ENCODE peak calls at places on chromosomes 6 and 20, in eight cellular contexts. One of them, this sample, is unnamed.
A peak's percentile ranks its signal among the peaks of the same experiment; 100 is the strongest.

GRCh38 chr6:163745566-163746400 is 331.3 kb downstream of the QKI start:
- DNase-seq in tibial artery: no peak
- DNase-seq in adrenal gland: no peak
- DNase-seq in cardiac muscle cell: peak; percentile 79
- DNase-seq in brain microvascular endothelial cell: peak; percentile 98
- DNase-seq in sigmoid colon: no peak
- DNase-seq in HCT116: no peak
- DNase-seq in suprapubic skin: no peak
- DNase-seq in this sample: peak; percentile 23

GRCh38 chr20:58091810-58092209 is 136.6 kb downstream of the ANKRD60 start:
- DNase-seq in tibial artery: no peak
- DNase-seq in adrenal gland: no peak
- DNase-seq in cardiac muscle cell: no peak
- DNase-seq in brain microvascular endothelial cell: no peak
- DNase-seq in sigmoid colon: no peak
- DNase-seq in HCT116: no peak
- DNase-seq in suprapubic skin: no peak
- DNase-seq in this sample: no peak

GRCh38 chr6:77292564-77293546 is 170.4 kb downstream of the HTR1B start:
- DNase-seq in tibial artery: no peak
- DNase-seq in adrenal gland: no peak
- DNase-seq in cardiac muscle cell: no peak
- DNase-seq in brain microvascular endothelial cell: peak; percentile 51
- DNase-seq in sigmoid colon: no peak
- DNase-seq in HCT116: peak; percentile 65
- DNase-seq in suprapubic skin: no peak
- DNase-seq in this sample: no peak

GRCh38 chr6:153568601-153569000 is 437.5 kb upstream of the RGS17 start:
- DNase-seq in tibial artery: no peak
- DNase-seq in adrenal gland: no peak
- DNase-seq in cardiac muscle cell: no peak
- DNase-seq in brain microvascular endothelial cell: peak; percentile 42
- DNase-seq in sigmoid colon: no peak
- DNase-seq in HCT116: no peak
- DNase-seq in suprapubic skin: no peak
- DNase-seq in this sample: no peak

GRCh38 chr20:10978713-10979112 is 304.9 kb upstream of the JAG1 start:
- DNase-seq in tibial artery: no peak
- DNase-seq in adrenal gland: no peak
- DNase-seq in cardiac muscle cell: no peak
- DNase-seq in brain microvascular endothelial cell: no peak
- DNase-seq in sigmoid colon: no peak
- DNase-seq in HCT116: no peak
- DNase-seq in suprapubic skin: no peak
- DNase-seq in this sample: no peak

GRCh38 chr6:108946695-108947094 is 98.5 kb downstream of the ARMC2 start:
- DNase-seq in tibial artery: no peak
- DNase-seq in adrenal gland: no peak
- DNase-seq in cardiac muscle cell: no peak
- DNase-seq in brain microvascular endothelial cell: peak; percentile 13
- DNase-seq in sigmoid colon: peak; percentile 74
- DNase-seq in HCT116: no peak
- DNase-seq in suprapubic skin: no peak
- DNase-seq in this sample: no peak

GRCh38 chr6:37660317-37660716 is 37.4 kb downstream of the MDGA1 start:
- DNase-seq in tibial artery: no peak
- DNase-seq in adrenal gland: no peak
- DNase-seq in cardiac muscle cell: no peak
- DNase-seq in brain microvascular endothelial cell: no peak
- DNase-seq in sigmoid colon: no peak
- DNase-seq in HCT116: no peak
- DNase-seq in suprapubic skin: no peak
- DNase-seq in this sample: no peak

GRCh38 chr20:168876-169275 is 11.6 kb downstream of the DEFB127 start:
- DNase-seq in tibial artery: no peak
- DNase-seq in adrenal gland: no peak
- DNase-seq in cardiac muscle cell: no peak
- DNase-seq in brain microvascular endothelial cell: no peak
- DNase-seq in sigmoid colon: no peak
- DNase-seq in HCT116: no peak
- DNase-seq in suprapubic skin: no peak
- DNase-seq in this sample: no peak

GRCh38 chr20:63441136-63441776 is 31.2 kb downstream of the KCNQ2 start:
- DNase-seq in tibial artery: no peak
- DNase-seq in adrenal gland: no peak
- DNase-seq in cardiac muscle cell: no peak
- DNase-seq in brain microvascular endothelial cell: no peak
- DNase-seq in sigmoid colon: no peak
- DNase-seq in HCT116: no peak
- DNase-seq in suprapubic skin: no peak
- DNase-seq in this sample: no peak

GRCh38 chr6:36227379-36228344 is 31.1 kb downstream of the BRPF3 start:
- DNase-seq in tibial artery: no peak
- DNase-seq in adrenal gland: no peak
- DNase-seq in cardiac muscle cell: no peak
- DNase-seq in brain microvascular endothelial cell: no peak
- DNase-seq in sigmoid colon: peak; percentile 21
- DNase-seq in HCT116: no peak
- DNase-seq in suprapubic skin: no peak
- DNase-seq in this sample: no peak

GRCh38 chr6:111030008-111031006 is 48.5 kb downstream of the RPF2 start:
- DNase-seq in tibial artery: no peak
- DNase-seq in adrenal gland: peak; percentile 4
- DNase-seq in cardiac muscle cell: peak; percentile 15
- DNase-seq in brain microvascular endothelial cell: no peak
- DNase-seq in sigmoid colon: no peak
- DNase-seq in HCT116: no peak
- DNase-seq in suprapubic skin: no peak
- DNase-seq in this sample: peak; percentile 11

GRCh38 chr20:1020614-1021013 is 18.5 kb upstream of the RSPO4 start:
- DNase-seq in tibial artery: no peak
- DNase-seq in adrenal gland: no peak
- DNase-seq in cardiac muscle cell: no peak
- DNase-seq in brain microvascular endothelial cell: no peak
- DNase-seq in sigmoid colon: no peak
- DNase-seq in HCT116: no peak
- DNase-seq in suprapubic skin: no peak
- DNase-seq in this sample: no peak

GRCh38 chr6:24740861-24741260 is 21.9 kb upstream of the C6orf62 start:
- DNase-seq in tibial artery: no peak
- DNase-seq in adrenal gland: no peak
- DNase-seq in cardiac muscle cell: no peak
- DNase-seq in brain microvascular endothelial cell: peak; percentile 71
- DNase-seq in sigmoid colon: no peak
- DNase-seq in HCT116: no peak
- DNase-seq in suprapubic skin: no peak
- DNase-seq in this sample: no peak

GRCh38 chr6:27752038-27752885 is 159.9 kb downstream of the OR2B2 start:
- DNase-seq in tibial artery: peak; percentile 40
- DNase-seq in adrenal gland: peak; percentile 60
- DNase-seq in cardiac muscle cell: peak; percentile 88
- DNase-seq in brain microvascular endothelial cell: peak; percentile 66
- DNase-seq in sigmoid colon: peak; percentile 72
- DNase-seq in HCT116: peak; percentile 81
- DNase-seq in suprapubic skin: peak; percentile 65
- DNase-seq in this sample: peak; percentile 77

GRCh38 chr6:166496460-166496859 is 90.0 kb downstream of the RAMACL start:
- DNase-seq in tibial artery: no peak
- DNase-seq in adrenal gland: no peak
- DNase-seq in cardiac muscle cell: no peak
- DNase-seq in brain microvascular endothelial cell: no peak
- DNase-seq in sigmoid colon: peak; percentile 36
- DNase-seq in HCT116: no peak
- DNase-seq in suprapubic skin: no peak
- DNase-seq in this sample: no peak

GRCh38 chr6:106370639-106371038 is 10.1 kb downstream of the CRYBG1 start:
- DNase-seq in tibial artery: no peak
- DNase-seq in adrenal gland: no peak
- DNase-seq in cardiac muscle cell: no peak
- DNase-seq in brain microvascular endothelial cell: no peak
- DNase-seq in sigmoid colon: no peak
- DNase-seq in HCT116: peak; percentile 44
- DNase-seq in suprapubic skin: no peak
- DNase-seq in this sample: no peak

GRCh38 chr6:130076512-130076911 is 58.1 kb downstream of the L3MBTL3 start:
- DNase-seq in tibial artery: no peak
- DNase-seq in adrenal gland: no peak
- DNase-seq in cardiac muscle cell: no peak
- DNase-seq in brain microvascular endothelial cell: no peak
- DNase-seq in sigmoid colon: no peak
- DNase-seq in HCT116: no peak
- DNase-seq in suprapubic skin: no peak
- DNase-seq in this sample: no peak

GRCh38 chr20:43752051-43752360 is 25.2 kb upstream of the GTSF1L start:
- DNase-seq in tibial artery: no peak
- DNase-seq in adrenal gland: no peak
- DNase-seq in cardiac muscle cell: no peak
- DNase-seq in brain microvascular endothelial cell: no peak
- DNase-seq in sigmoid colon: no peak
- DNase-seq in HCT116: no peak
- DNase-seq in suprapubic skin: no peak
- DNase-seq in this sample: no peak
- H3K27ac ChIP-seq in tibial artery: no peak overlapping the region
- H3K27ac ChIP-seq in adrenal gland: no peak overlapping the region
- H3K27ac ChIP-seq in cardiac muscle cell: no peak overlapping the region
- H3K27ac ChIP-seq in brain microvascular endothelial cell: peak overlapping the region; percentile 56
- H3K27ac ChIP-seq in sigmoid colon: no peak overlapping the region
- H3K27ac ChIP-seq in HCT116: no peak overlapping the region
- H3K27ac ChIP-seq in suprapubic skin: no peak overlapping the region
- H3K27ac ChIP-seq in this sample: no peak overlapping the region

DNA sequence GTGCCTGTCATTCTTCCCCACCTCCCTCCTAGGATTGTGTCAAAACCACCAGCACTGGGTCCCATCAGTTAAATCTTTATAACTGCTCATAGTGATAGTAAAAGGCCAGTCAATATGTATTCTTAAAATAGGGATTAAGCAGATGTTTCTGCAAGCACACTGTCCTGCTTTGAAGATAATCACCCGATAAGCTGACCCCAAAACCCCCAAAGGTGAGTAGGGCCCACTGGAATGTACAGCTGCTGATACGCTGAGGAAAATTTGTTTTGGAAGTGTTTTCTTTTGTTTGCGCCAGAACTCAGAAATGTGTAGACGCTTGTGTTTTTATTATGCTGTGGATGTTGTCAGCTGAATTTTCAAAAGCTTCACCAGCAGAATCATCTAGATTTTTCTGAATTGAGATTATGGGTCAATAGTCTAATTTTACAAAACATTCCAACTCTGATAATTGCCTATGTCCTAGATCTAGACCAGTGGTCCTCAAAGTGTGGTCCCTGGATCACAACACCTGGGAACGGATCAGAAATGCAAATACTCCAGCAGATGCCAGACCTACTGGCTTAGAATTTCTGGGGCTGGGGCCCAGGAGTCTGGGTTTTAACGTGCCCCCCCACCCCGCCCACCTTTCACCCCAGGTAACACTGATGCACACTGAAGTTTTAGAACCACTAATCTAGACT is 11.4 kb downstream of the BFSP1 start:
- DNase-seq in tibial artery: no peak
- DNase-seq in adrenal gland: no peak
- DNase-seq in cardiac muscle cell: no peak
- DNase-seq in brain microvascular endothelial cell: no peak
- DNase-seq in sigmoid colon: no peak
- DNase-seq in HCT116: no peak
- DNase-seq in suprapubic skin: no peak
- DNase-seq in this sample: no peak
- H3K27me3 ChIP-seq in tibial artery: no peaks in the 10 kb centered on the region
- H3K27me3 ChIP-seq in adrenal gland: no peaks in the 10 kb centered on the region
- H3K27me3 ChIP-seq in cardiac muscle cell: no peaks in the 10 kb centered on the region
- H3K27me3 ChIP-seq in brain microvascular endothelial cell: no peaks in the 10 kb centered on the region
- H3K27me3 ChIP-seq in sigmoid colon: no peaks in the 10 kb centered on the region
- H3K27me3 ChIP-seq in HCT116: no peaks in the 10 kb centered on the region
- H3K27me3 ChIP-seq in suprapubic skin: no peaks in the 10 kb centered on the region
- H3K27me3 ChIP-seq in this sample: no peaks in the 10 kb centered on the region

DNA sequence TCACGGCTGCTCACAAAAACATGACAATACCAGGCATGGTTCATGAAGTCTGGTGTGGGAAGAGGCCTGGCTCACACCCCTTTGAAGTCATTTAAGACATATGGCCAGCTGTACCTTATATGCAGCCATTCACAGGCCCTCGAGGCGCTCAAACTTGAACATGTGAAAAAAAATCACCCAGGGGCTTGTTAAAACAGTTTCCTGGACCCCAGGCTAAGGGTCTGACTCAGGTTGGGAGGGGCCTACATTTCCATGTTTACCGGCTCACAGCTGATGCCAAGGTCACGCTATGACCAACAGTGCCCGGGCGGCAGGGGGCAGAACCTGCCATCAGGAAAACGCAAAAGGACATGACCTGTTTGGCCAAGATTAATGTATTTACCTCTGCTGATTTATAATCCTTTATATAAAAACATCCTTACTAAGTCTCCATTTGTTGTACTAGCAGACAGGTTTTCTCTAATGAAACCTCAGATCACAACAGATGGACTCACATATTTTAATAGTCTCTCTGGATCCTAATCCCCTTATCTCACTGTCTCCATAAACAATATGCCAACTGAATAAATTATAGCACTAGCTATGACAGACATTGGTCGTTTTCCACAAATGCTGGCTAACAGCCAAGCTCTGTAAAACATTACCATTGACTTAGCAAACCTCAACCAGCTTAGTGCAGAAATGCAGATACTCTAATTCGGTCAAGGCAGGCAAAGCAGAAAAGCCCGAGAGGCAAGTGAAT is 19.9 kb downstream of the EZR start:
- DNase-seq in tibial artery: no peak
- DNase-seq in adrenal gland: peak; percentile 89
- DNase-seq in cardiac muscle cell: no peak
- DNase-seq in brain microvascular endothelial cell: peak; percentile 27
- DNase-seq in sigmoid colon: no peak
- DNase-seq in HCT116: no peak
- DNase-seq in suprapubic skin: no peak
- DNase-seq in this sample: peak; percentile 96
- TF ChIP-seq CTCF in tibial artery: peak; percentile 13
- TF ChIP-seq CTCF in adrenal gland: no peak
- TF ChIP-seq CTCF in cardiac muscle cell: no peak
- TF ChIP-seq CTCF in brain microvascular endothelial cell: peak; percentile 28
- TF ChIP-seq CTCF in sigmoid colon: no peak
- TF ChIP-seq CTCF in HCT116: no peak
- TF ChIP-seq CTCF in suprapubic skin: no peak
- TF ChIP-seq CTCF in this sample: peak; percentile 57

DNA sequence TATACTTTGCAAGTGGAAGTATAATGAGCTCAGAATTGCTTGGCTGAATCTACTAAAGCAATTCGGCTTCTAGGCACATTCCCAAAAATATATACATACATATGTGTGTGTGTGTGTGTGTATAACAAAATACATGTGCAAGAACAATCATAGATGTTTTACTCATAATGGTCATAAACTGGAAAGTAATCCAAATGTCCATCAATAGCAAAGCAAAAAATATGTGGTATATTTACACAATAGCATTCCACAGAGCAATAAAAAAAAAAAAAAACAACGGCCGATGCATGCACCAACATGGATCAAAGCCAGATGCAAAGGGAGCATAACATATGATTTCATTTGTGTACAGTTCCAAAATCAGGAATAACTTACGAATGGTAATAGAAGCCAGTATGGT is 708.0 kb downstream of the RFPL4B start:
- DNase-seq in tibial artery: no peak
- DNase-seq in adrenal gland: no peak
- DNase-seq in cardiac muscle cell: no peak
- DNase-seq in brain microvascular endothelial cell: no peak
- DNase-seq in sigmoid colon: no peak
- DNase-seq in HCT116: no peak
- DNase-seq in suprapubic skin: no peak
- DNase-seq in this sample: no peak
- H3K27ac ChIP-seq in tibial artery: no peak overlapping the region
- H3K27ac ChIP-seq in adrenal gland: no peak overlapping the region
- H3K27ac ChIP-seq in cardiac muscle cell: no peak overlapping the region
- H3K27ac ChIP-seq in brain microvascular endothelial cell: no peak overlapping the region
- H3K27ac ChIP-seq in sigmoid colon: no peak overlapping the region
- H3K27ac ChIP-seq in HCT116: no peak overlapping the region
- H3K27ac ChIP-seq in suprapubic skin: no peak overlapping the region
- H3K27ac ChIP-seq in this sample: no peak overlapping the region

This sample was measured in body of pancreas.